ENCODE peak calls at places on chromosomes 3 and 15, in five cellular contexts. D is A549, C is K562, Q is GM12878, Z is HepG2. X is an unnamed sample.
A peak's percentile ranks its signal among the peaks of the same experiment; 100 is the strongest.

GRCh38 chr3:51275096-51275805 is 109.8 kb upstream of the MANF start:
- DNase-seq in D (no peak), C (no peak), Q (no peak), Z (no peak), X (no peak)

GRCh38 chr3:194731496-194732073 is 45.9 kb downstream of the FAM43A start:
- DNase-seq in D (no peak), C (no peak), Q (no peak), Z (no peak), X (no peak)

GRCh38 chr3:119600732-119601131 is 3.0 kb downstream of the PLA1A start:
- DNase-seq in D (no peak), C (peak; percentile 12), Q (peak; percentile 85), Z (no peak), X (peak; percentile 76)

GRCh38 chr3:11037966-11038365 is 45.4 kb downstream of the SLC6A1 start:
- DNase-seq in D (no peak), C (no peak), Q (no peak), Z (no peak), X (no peak)

GRCh38 chr3:50418845-50419244 is 59.5 kb upstream of the TMEM115 start:
- DNase-seq in D (no peak), C (peak; percentile 46), Q (no peak), Z (no peak), X (no peak)

GRCh38 chr3:46453526-46454208 is 11.0 kb downstream of the LTF start:
- DNase-seq in D (no peak), C (no peak), Q (no peak), Z (no peak), X (no peak)

GRCh38 chr3:49787182-49787464 is 781 bp upstream of the IP6K1 start:
- DNase-seq in D (no peak), C (no peak), Q (no peak), Z (no peak), X (no peak)

GRCh38 chr3:132283440-132283839 is 33.8 kb upstream of the ACP3 start:
- DNase-seq in D (no peak), C (no peak), Q (no peak), Z (no peak), X (peak; percentile 34)

GRCh38 chr15:92079647-92080255 is 226.2 kb downstream of the SLCO3A1 start:
- DNase-seq in D (no peak), C (no peak), Q (no peak), Z (no peak), X (no peak)

GRCh38 chr3:67710396-67710795 is 56.0 kb upstream of the SUCLG2 start:
- DNase-seq in D (no peak), C (no peak), Q (no peak), Z (no peak), X (no peak)

GRCh38 chr15:58241872-58242271 is 103.7 kb downstream of the AQP9 start:
- DNase-seq in D (no peak), C (no peak), Q (no peak), Z (no peak), X (no peak)

GRCh38 chr3:177026505-177027277 is 170.6 kb downstream of the TBL1XR1 start:
- DNase-seq in D (no peak), C (no peak), Q (no peak), Z (no peak), X (no peak)

GRCh38 chr15:45140851-45141250 is 11.1 kb downstream of the DUOX1 start:
- DNase-seq in D (no peak), C (no peak), Q (no peak), Z (no peak), X (no peak)

GRCh38 chr3:45154641-45155147 is 8.5 kb upstream of the CDCP1 start:
- DNase-seq in D (no peak), C (no peak), Q (no peak), Z (no peak), X (no peak)

GRCh38 chr3:64957639-64958038 is 269.8 kb upstream of the ADAMTS9 start:
- DNase-seq in D (no peak), C (no peak), Q (no peak), Z (no peak), X (no peak)

GRCh38 chr3:64958187-64958586 is 270.4 kb upstream of the ADAMTS9 start:
- DNase-seq in D (no peak), C (no peak), Q (no peak), Z (no peak), X (no peak)

GRCh38 chr3:64956619-64957018 is 268.8 kb upstream of the ADAMTS9 start:
- DNase-seq in D (no peak), C (no peak), Q (no peak), Z (no peak), X (no peak)

DNA sequence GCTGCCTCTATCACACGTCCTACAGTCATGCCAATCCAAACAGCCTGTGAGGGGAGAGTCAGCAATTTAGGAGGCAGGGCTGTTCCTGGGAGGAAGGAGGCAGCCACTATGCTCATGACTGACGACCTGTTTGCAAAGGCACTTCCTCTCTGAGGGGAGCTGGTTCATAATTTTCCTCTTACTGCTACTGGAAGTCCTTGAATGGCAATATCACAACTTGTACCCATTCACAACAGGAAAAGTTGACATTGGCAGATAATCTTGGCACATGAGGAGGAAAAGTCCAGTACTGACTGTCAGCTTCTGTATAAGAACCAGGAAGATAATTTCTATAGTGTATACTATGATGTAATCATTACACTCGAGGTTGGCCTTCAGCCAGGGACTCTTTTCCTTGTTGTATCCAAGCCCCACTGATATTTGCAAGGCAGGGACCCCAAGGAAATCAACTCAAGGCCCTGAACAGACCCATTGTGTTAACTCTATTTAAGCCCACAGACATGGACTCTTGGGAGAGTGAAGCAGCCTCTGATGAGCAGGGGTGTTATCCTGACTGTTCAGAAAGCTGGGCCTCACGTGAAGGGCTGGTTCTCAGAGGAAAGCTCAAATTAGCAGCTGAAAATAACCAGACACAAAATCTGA is 267.3 kb upstream of the ADAMTS9 start:
- DNase-seq in D (no peak), C (no peak), Q (no peak), Z (no peak), X (no peak)
- TF ChIP-seq JUNB in D (no peak), C (no peak), Q (no peak), Z (no peak), X (no peak)

GRCh38 chr15:101490408-101490891 is 943 bp upstream of the PCSK6 start:
- DNase-seq in D (no peak), C (no peak), Q (no peak), Z (no peak), X (no peak)

GRCh38 chr15:101490922-101491738 is 1.6 kb upstream of the PCSK6 start:
- DNase-seq in D (no peak), C (no peak), Q (no peak), Z (no peak), X (no peak)

GRCh38 chr15:101489633-101490407 is at the start of gene PCSK6:
- DNase-seq in D (peak; percentile 66), C (peak; percentile 68), Q (no peak), Z (no peak), X (peak; percentile 65)

GRCh38 chr15:101488300-101489164 is 975 bp downstream of the PCSK6 start:
- DNase-seq in D (no peak), C (peak; percentile 66), Q (no peak), Z (peak; percentile 73), X (peak; percentile 44)

DNA sequence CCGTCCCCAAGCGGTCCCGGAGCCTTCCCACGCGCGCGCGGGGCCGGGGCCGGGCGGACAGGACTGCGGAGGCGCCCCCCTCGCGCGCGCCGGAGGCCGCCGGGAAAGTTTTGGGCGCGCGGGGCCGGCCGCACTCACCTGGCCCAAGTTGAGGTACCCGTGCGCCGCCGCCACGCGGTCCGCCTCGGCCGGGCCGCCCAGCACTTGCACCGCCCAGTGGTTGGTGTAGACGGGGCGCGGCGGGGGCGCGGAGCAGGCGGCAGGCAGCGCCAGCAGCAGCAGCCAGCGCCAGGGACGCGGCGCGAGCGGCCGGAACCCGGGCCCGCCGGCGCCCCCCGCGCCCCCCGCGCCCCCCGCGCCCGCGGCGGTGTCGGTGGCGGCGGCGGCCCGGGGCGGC is 273 bp downstream of the PCSK6 start:
- DNase-seq in D (peak; percentile 70), C (peak; percentile 71), Q (no peak), Z (no peak), X (peak; percentile 78)
- TF ChIP-seq JUNB in D (no peak), C (no peak), Q (no peak), Z (no peak), X (no peak)

DNA sequence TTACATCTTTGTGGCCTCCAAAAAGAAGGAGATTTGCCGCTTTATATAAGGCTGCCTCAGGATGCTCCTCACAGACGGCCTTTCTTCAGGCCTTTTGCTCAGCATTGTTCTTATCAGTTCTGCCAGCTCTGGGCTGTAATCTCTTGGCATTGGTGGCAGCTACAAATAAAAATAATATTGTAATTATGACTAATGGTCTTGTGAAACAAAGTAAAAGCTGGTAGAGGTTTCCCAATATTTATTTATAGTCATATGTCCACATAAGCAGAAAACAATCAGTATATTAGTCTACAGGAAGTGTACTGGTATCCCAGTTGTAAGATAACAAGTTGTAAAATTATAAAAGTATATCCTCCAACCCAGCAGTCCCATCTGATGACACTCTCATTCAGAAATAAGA is 7.3 kb downstream of the NEK4 start:
- DNase-seq in D (no peak), C (no peak), Q (no peak), Z (no peak), X (no peak)
- TF ChIP-seq JUNB in D (no peak), C (no peak), Q (no peak), Z (no peak), X (no peak)

GRCh38 chr15:99361541-99362185 is 110.4 kb downstream of the LRRC28 start:
- DNase-seq in D (no peak), C (peak; percentile 12), Q (no peak), Z (no peak), X (peak; percentile 71)
- TF ChIP-seq JUNB in D (no peak), C (no peak), Q (no peak), Z (no peak), X (no peak)